ENCODE peak calls at places on chromosome 7, in four cellular contexts. F, Q, B and J are unnamed samples.

GRCh38 chr7:135179321-135179925 is 8.9 kb upstream of the CYREN start:
- DNase-seq in F (no peak), Q (no peak), B (no peak), J (no peak)

GRCh38 chr7:2966466-2967078 is 77.1 kb downstream of the CARD11 start:
- DNase-seq in F (no peak), Q (no peak), B (no peak), J (no peak)

GRCh38 chr7:103106336-103107070 is 31.6 kb downstream of the ARMC10 start:
- DNase-seq in F (no peak), Q (peak; percentile 12), B (no peak), J (no peak)

GRCh38 chr7:134174797-134175261 is 47.7 kb downstream of the LRGUK start:
- DNase-seq in F (no peak), Q (no peak), B (peak; percentile 32), J (no peak)

GRCh38 chr7:22190736-22191135 is 166.2 kb downstream of the RAPGEF5 start:
- DNase-seq in F (no peak), Q (peak; percentile 62), B (no peak), J (no peak)

GRCh38 chr7:84139986-84140729 is 54.4 kb downstream of the SEMA3A start:
- DNase-seq in F (no peak), Q (no peak), B (peak; percentile 45), J (no peak)

GRCh38 chr7:5711419-5711818 is 70.0 kb downstream of the RNF216 start:
- DNase-seq in F (no peak), Q (no peak), B (no peak), J (no peak)

GRCh38 chr7:133775201-133775600 is 351.9 kb upstream of the LRGUK start:
- DNase-seq in F (no peak), Q (no peak), B (no peak), J (no peak)

GRCh38 chr7:2106920-2107319 is 125.8 kb downstream of the MAD1L1 start:
- DNase-seq in F (no peak), Q (no peak), B (no peak), J (peak; percentile 63)

GRCh38 chr7:117127585-117128168 is 174.4 kb downstream of the ST7 start:
- DNase-seq in F (peak; percentile 38), Q (peak; percentile 17), B (peak; percentile 82), J (peak; percentile 60)

GRCh38 chr7:118300177-118300576 is 75.7 kb downstream of the ANKRD7 start:
- DNase-seq in F (no peak), Q (no peak), B (no peak), J (no peak)

GRCh38 chr7:76223286-76223972 is 21.7 kb downstream of the SRRM3 start:
- DNase-seq in F (no peak), Q (no peak), B (no peak), J (no peak)

GRCh38 chr7:44163591-44163990 is 22.5 kb upstream of the MYL7 start:
- DNase-seq in F (no peak), Q (no peak), B (no peak), J (no peak)